ENCODE peak calls at places on chromosome 9, in six cellular contexts. F is GM13977, X is T1000, U is SK-N-MC, H is upper lobe of left lung, I is iPS-NIHi11. V is an unnamed sample.

GRCh38 chr9:70602364-70603019 is 188.0 kb upstream of the KLF9 start:
- DNase-seq in X (peak), I (peak), F (peak), H (peak), U (peak), V (no peak)

GRCh38 chr9:78288214-78288892 is 8.6 kb upstream of the PSAT1 start:
- DNase-seq in H (no peak), U (no peak), F (no peak), X (no peak), I (no peak), V (no peak)

GRCh38 chr9:84002344-84002743 is 21.7 kb downstream of the RMI1 start:
- DNase-seq in U (no peak), F (no peak), I (no peak), X (no peak), H (no peak), V (no peak)

GRCh38 chr9:129007035-129007765 is 20.9 kb downstream of the SH3GLB2 start:
- DNase-seq in F (no peak), I (no peak), U (no peak), X (no peak), H (no peak), V (no peak)

GRCh38 chr9:84600739-84601138 is 68.8 kb upstream of the NTRK2 start:
- DNase-seq in F (no peak), X (no peak), H (peak), U (no peak), I (no peak), V (no peak)

GRCh38 chr9:121321039-121321503 is 49.0 kb downstream of the STOM start:
- DNase-seq in H (peak), F (no peak), U (no peak), I (no peak), X (no peak), V (no peak)

GRCh38 chr9:107739601-107740082 is 250.1 kb upstream of the KLF4 start:
- DNase-seq in F (no peak), U (no peak), H (no peak), X (peak), I (no peak), V (no peak)

GRCh38 chr9:90433398-90433890 is 209.2 kb downstream of the DIRAS2 start:
- DNase-seq in I (peak), H (peak), X (peak), F (no peak), U (peak), V (no peak)

V was measured in activated effector memory CD4-positive, alpha-beta T cell treated with anti-CD3 and anti-CD28 coated beads, Interleukin-2, amount 50 U/mL, for 16 hours.